ENCODE peak calls at places on chromosomes 16 and 17, in seven cellular contexts. One of them, this sample, is unnamed.

GRCh38 chr16:48602357-48603014 is 7.5 kb downstream of the N4BP1 start:
- DNase-seq in HCT116: no peak
- DNase-seq in K562: no peak
- DNase-seq in SK-N-SH: no peak
- DNase-seq in HepG2: no peak
- DNase-seq in H1: no peak
- DNase-seq in GM12878: no peak
- DNase-seq in this sample: no peak

GRCh38 chr17:15973016-15973415 is 26.5 kb downstream of the ZSWIM7 start:
- DNase-seq in H1: no peak
- DNase-seq in SK-N-SH: no peak
- DNase-seq in HepG2: no peak
- DNase-seq in HCT116: no peak
- DNase-seq in K562: no peak
- DNase-seq in GM12878: no peak
- DNase-seq in this sample: no peak

GRCh38 chr16:10178079-10178478 is 4.1 kb downstream of the GRIN2A start:
- DNase-seq in K562: no peak
- DNase-seq in SK-N-SH: no peak
- DNase-seq in GM12878: no peak
- DNase-seq in H1: no peak
- DNase-seq in HepG2: no peak
- DNase-seq in HCT116: no peak
- DNase-seq in this sample: no peak

GRCh38 chr17:12422632-12423031 is 243.1 kb upstream of the MYOCD start:
- DNase-seq in HepG2: no peak
- DNase-seq in K562: no peak
- DNase-seq in SK-N-SH: no peak
- DNase-seq in HCT116: no peak
- DNase-seq in H1: no peak
- DNase-seq in GM12878: no peak
- DNase-seq in this sample: no peak

GRCh38 chr17:15510361-15510760 is 42.9 kb upstream of the CDRT4 start:
- DNase-seq in HCT116: peak
- DNase-seq in K562: no peak
- DNase-seq in SK-N-SH: no peak
- DNase-seq in GM12878: no peak
- DNase-seq in HepG2: no peak
- DNase-seq in H1: no peak
- DNase-seq in this sample: no peak

GRCh38 chr17:78128616-78129384 is at the start of gene TMC6:
- DNase-seq in GM12878: no peak
- DNase-seq in HCT116: peak
- DNase-seq in K562: peak
- DNase-seq in H1: no peak
- DNase-seq in HepG2: peak
- DNase-seq in SK-N-SH: peak
- DNase-seq in this sample: peak

GRCh38 chr16:89315791-89316581 is 98.5 kb downstream of the ZNF778 start:
- DNase-seq in K562: peak
- DNase-seq in HepG2: peak
- DNase-seq in GM12878: peak
- DNase-seq in H1: no peak
- DNase-seq in HCT116: no peak
- DNase-seq in SK-N-SH: no peak
- DNase-seq in this sample: no peak

GRCh38 chr17:18248300-18248731 is 10.2 kb downstream of the FLII start:
- DNase-seq in SK-N-SH: peak
- DNase-seq in GM12878: no peak
- DNase-seq in K562: peak
- DNase-seq in H1: no peak
- DNase-seq in HepG2: peak
- DNase-seq in HCT116: no peak
- DNase-seq in this sample: peak

GRCh38 chr17:2195729-2196128 is 107.9 kb downstream of the SMG6 start:
- DNase-seq in HepG2: no peak
- DNase-seq in GM12878: peak
- DNase-seq in SK-N-SH: no peak
- DNase-seq in H1: no peak
- DNase-seq in HCT116: no peak
- DNase-seq in K562: no peak
- DNase-seq in this sample: no peak

GRCh38 chr17:53548252-53548651 is 274.5 kb upstream of the KIF2B start:
- DNase-seq in H1: no peak
- DNase-seq in GM12878: no peak
- DNase-seq in SK-N-SH: no peak
- DNase-seq in K562: no peak
- DNase-seq in HepG2: no peak
- DNase-seq in HCT116: no peak
- DNase-seq in this sample: no peak

GRCh38 chr17:8287651-8288335 is 677 bp upstream of the RANGRF start:
- DNase-seq in H1: no peak
- DNase-seq in K562: no peak
- DNase-seq in SK-N-SH: no peak
- DNase-seq in HepG2: no peak
- DNase-seq in GM12878: no peak
- DNase-seq in HCT116: no peak
- DNase-seq in this sample: no peak

GRCh38 chr17:68398731-68399637 is 58.3 kb downstream of the WIPI1 start:
- DNase-seq in SK-N-SH: peak
- DNase-seq in H1: no peak
- DNase-seq in HepG2: peak
- DNase-seq in GM12878: no peak
- DNase-seq in K562: peak
- DNase-seq in HCT116: peak
- DNase-seq in this sample: peak

GRCh38 chr16:3173892-3174617 is 13.9 kb upstream of the OR1F1 start:
- DNase-seq in GM12878: no peak
- DNase-seq in H1: no peak
- DNase-seq in HCT116: no peak
- DNase-seq in SK-N-SH: peak
- DNase-seq in K562: peak
- DNase-seq in HepG2: peak
- DNase-seq in this sample: peak

GRCh38 chr17:7263801-7264078 is 1.5 kb upstream of the CLDN7 start:
- DNase-seq in SK-N-SH: peak
- DNase-seq in HepG2: no peak
- DNase-seq in K562: no peak
- DNase-seq in H1: no peak
- DNase-seq in HCT116: no peak
- DNase-seq in GM12878: no peak
- DNase-seq in this sample: no peak

GRCh38 chr17:82592751-82593589 is 55.3 kb downstream of the WDR45B start:
- DNase-seq in HepG2: peak
- DNase-seq in H1: no peak
- DNase-seq in K562: no peak
- DNase-seq in HCT116: peak
- DNase-seq in SK-N-SH: peak
- DNase-seq in GM12878: peak
- DNase-seq in this sample: peak

GRCh38 chr17:18960803-18961511 is 9.0 kb downstream of the SLC5A10 start:
- DNase-seq in GM12878: peak
- DNase-seq in K562: peak
- DNase-seq in HepG2: peak
- DNase-seq in H1: peak
- DNase-seq in SK-N-SH: peak
- DNase-seq in HCT116: no peak
- DNase-seq in this sample: peak

GRCh38 chr16:75433732-75434413 is 570 bp upstream of the CFDP1 start:
- DNase-seq in SK-N-SH: peak
- DNase-seq in K562: peak
- DNase-seq in HCT116: no peak
- DNase-seq in HepG2: peak
- DNase-seq in H1: peak
- DNase-seq in GM12878: no peak
- DNase-seq in this sample: peak

GRCh38 chr16:72371307-72372081 is 199.5 kb upstream of the PMFBP1 start:
- DNase-seq in K562: no peak
- DNase-seq in H1: peak
- DNase-seq in HCT116: peak
- DNase-seq in GM12878: no peak
- DNase-seq in HepG2: no peak
- DNase-seq in SK-N-SH: no peak
- DNase-seq in this sample: no peak

GRCh38 chr17:4551141-4551540 is 4.0 kb downstream of the MYBBP1A start:
- DNase-seq in SK-N-SH: peak
- DNase-seq in H1: no peak
- DNase-seq in HCT116: no peak
- DNase-seq in GM12878: no peak
- DNase-seq in HepG2: peak
- DNase-seq in K562: no peak
- DNase-seq in this sample: no peak

GRCh38 chr16:64276646-64277045 is 845.2 kb downstream of the CDH11 start:
- DNase-seq in SK-N-SH: no peak
- DNase-seq in HCT116: no peak
- DNase-seq in H1: no peak
- DNase-seq in K562: no peak
- DNase-seq in HepG2: no peak
- DNase-seq in GM12878: no peak
- DNase-seq in this sample: no peak

GRCh38 chr16:460787-461186 is 35.3 kb downstream of the RAB11FIP3 start:
- DNase-seq in SK-N-SH: no peak
- DNase-seq in HCT116: no peak
- DNase-seq in HepG2: no peak
- DNase-seq in GM12878: no peak
- DNase-seq in H1: no peak
- DNase-seq in K562: no peak
- DNase-seq in this sample: no peak
- TF ChIP-seq JUND in SK-N-SH: no peak
- TF ChIP-seq JUND in HCT116: no peak
- TF ChIP-seq JUND in HepG2: no peak
- TF ChIP-seq JUND in GM12878: no peak
- TF ChIP-seq JUND in H1: no peak
- TF ChIP-seq JUND in K562: no peak
- TF ChIP-seq JUND in this sample: no peak

DNA sequence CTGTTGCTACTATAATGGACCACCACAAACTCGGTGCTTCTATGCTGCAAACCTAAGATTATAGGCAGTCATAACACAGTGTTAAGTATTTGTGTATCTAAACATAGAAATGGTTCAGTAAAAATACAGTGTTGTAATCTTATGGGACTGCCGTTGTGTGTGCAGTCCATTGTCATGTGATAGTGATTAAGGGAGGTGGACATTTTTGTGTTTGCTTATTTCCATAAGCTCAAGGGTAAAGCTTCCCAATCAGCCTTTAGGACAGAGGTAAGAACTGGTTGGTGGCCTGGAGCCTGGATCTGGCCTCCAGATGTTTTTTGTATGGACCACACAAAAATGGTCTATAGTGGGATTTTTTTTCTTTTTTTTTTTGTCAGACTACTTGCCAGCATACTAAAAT is 29.9 kb downstream of the WWOX start:
- DNase-seq in HepG2: peak
- DNase-seq in GM12878: no peak
- DNase-seq in K562: no peak
- DNase-seq in HCT116: no peak
- DNase-seq in SK-N-SH: no peak
- DNase-seq in H1: no peak
- DNase-seq in this sample: no peak
- TF ChIP-seq JUND in HepG2: no peak
- TF ChIP-seq JUND in GM12878: no peak
- TF ChIP-seq JUND in K562: no peak
- TF ChIP-seq JUND in HCT116: no peak
- TF ChIP-seq JUND in SK-N-SH: no peak
- TF ChIP-seq JUND in H1: no peak
- TF ChIP-seq JUND in this sample: no peak

DNA sequence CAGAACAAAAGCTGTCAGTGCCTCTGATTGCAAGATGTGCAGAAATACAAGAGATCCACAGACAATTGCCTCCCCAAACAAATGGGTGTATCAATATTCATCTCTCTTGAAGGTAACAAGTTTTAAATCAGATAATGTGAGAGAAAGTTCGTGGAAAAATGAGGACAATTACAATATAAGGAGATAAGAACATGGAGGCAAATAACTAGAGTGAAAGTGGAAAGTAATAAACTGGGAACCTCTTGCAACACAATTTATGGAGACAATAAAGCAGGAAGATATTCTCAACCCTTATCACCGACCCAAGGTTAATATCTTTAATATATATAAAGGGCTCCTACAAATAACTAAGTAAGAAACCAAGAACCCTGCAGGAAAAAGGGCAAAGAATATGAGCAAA is 14.2 kb upstream of the KRT19 start:
- DNase-seq in HepG2: no peak
- DNase-seq in HCT116: no peak
- DNase-seq in GM12878: no peak
- DNase-seq in K562: no peak
- DNase-seq in SK-N-SH: no peak
- DNase-seq in H1: no peak
- DNase-seq in this sample: peak
- TF ChIP-seq JUND in HepG2: no peak
- TF ChIP-seq JUND in HCT116: no peak
- TF ChIP-seq JUND in GM12878: no peak
- TF ChIP-seq JUND in K562: no peak
- TF ChIP-seq JUND in SK-N-SH: no peak
- TF ChIP-seq JUND in H1: no peak
- TF ChIP-seq JUND in this sample: no peak

GRCh38 chr16:68356249-68356918 is 45.6 kb downstream of the PRMT7 start:
- DNase-seq in HCT116: no peak
- DNase-seq in SK-N-SH: peak
- DNase-seq in GM12878: peak
- DNase-seq in HepG2: no peak
- DNase-seq in K562: no peak
- DNase-seq in H1: no peak
- DNase-seq in this sample: no peak
- TF ChIP-seq JUND in HCT116: no peak
- TF ChIP-seq JUND in SK-N-SH: no peak
- TF ChIP-seq JUND in GM12878: no peak
- TF ChIP-seq JUND in HepG2: no peak
- TF ChIP-seq JUND in K562: no peak
- TF ChIP-seq JUND in H1: no peak
- TF ChIP-seq JUND in this sample: no peak

DNA sequence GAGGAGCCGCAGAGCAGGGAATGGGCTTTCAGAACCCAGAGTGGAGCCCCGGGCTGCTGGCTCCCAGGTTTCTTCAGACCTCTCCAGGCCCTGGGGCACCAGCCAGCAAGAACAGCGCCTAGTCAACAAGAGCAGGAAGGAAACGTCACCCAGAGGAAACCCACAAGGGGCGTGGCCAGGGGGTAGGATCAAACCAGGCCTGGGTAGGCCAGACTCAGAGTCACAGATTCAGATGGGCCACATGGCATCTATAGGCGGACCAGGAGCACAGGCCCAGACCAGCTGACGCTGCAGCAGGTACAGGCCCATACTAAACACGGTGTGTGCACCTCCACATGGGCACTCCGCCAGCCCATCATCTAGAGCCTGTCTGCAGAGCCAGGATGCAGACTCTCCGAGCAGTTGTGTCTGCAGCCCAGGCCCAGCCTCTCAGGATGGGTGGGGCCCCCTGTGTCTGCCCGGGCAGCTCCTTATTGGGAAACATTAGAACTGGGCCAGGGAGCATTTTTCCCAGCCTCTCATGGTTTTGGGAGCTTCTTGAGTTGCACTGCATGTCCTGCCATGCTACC is at the start of gene NLRP1:
- DNase-seq in HepG2: peak
- DNase-seq in HCT116: peak
- DNase-seq in GM12878: peak
- DNase-seq in SK-N-SH: peak
- DNase-seq in K562: no peak
- DNase-seq in H1: no peak
- DNase-seq in this sample: peak
- TF ChIP-seq JUND in HepG2: no peak
- TF ChIP-seq JUND in HCT116: no peak
- TF ChIP-seq JUND in GM12878: no peak
- TF ChIP-seq JUND in SK-N-SH: no peak
- TF ChIP-seq JUND in K562: no peak
- TF ChIP-seq JUND in H1: no peak
- TF ChIP-seq JUND in this sample: no peak